ENCODE peak calls at places on chromosomes 1 and 21, in seven cellular contexts. R is esophagus muscularis mucosa; F is T-helper 2 cell; O is pancreas; N is stimulated activated CD4-positive, alpha-beta T cell treated with anti-CD3 and anti-CD28 coated beads, Interleukin-4, amount 100 ng/mL, for 48 hours; L is retina; X is iPS-NIHi11. Z is an unnamed sample.

GRCh38 chr1:24901791-24902470 is 28.1 kb downstream of the RUNX3 start:
- DNase-seq in R (no peak), F (no peak), O (peak; percentile 64), N (no peak), L (no peak), X (no peak), Z (no peak)

GRCh38 chr1:26799479-26800133 is 11.9 kb downstream of the PIGV start:
- DNase-seq in R (no peak), F (no peak), O (no peak), N (no peak), L (no peak), X (peak; percentile 28), Z (no peak)

GRCh38 chr1:45507893-45508292 is 7.8 kb downstream of the MMACHC start:
- DNase-seq in R (no peak), F (no peak), O (no peak), N (no peak), L (no peak), X (no peak), Z (no peak)

GRCh38 chr1:1979482-1980165 is 24.0 kb downstream of the CFAP74 start:
- DNase-seq in R (no peak), F (no peak), O (no peak), N (no peak), L (no peak), X (no peak), Z (no peak)

GRCh38 chr1:16372535-16373340 is 5.7 kb downstream of the SZRD1 start:
- DNase-seq in R (no peak), F (no peak), O (no peak), N (no peak), L (no peak), X (no peak), Z (no peak)

GRCh38 chr1:180151508-180151907 is 3.2 kb upstream of the QSOX1 start:
- DNase-seq in R (no peak), F (no peak), O (no peak), N (no peak), L (no peak), X (no peak), Z (no peak)

GRCh38 chr1:176801553-176802020 is 338.6 kb downstream of the PAPPA2 start:
- DNase-seq in R (no peak), F (no peak), O (no peak), N (no peak), L (peak; percentile 50), X (no peak), Z (no peak)

GRCh38 chr1:92543131-92544055 is 56.7 kb upstream of the GFI1 start:
- DNase-seq in R (no peak), F (no peak), O (no peak), N (no peak), L (no peak), X (no peak), Z (no peak)

GRCh38 chr1:208036177-208036808 is 125.4 kb upstream of the CD34 start:
- DNase-seq in R (no peak), F (no peak), O (no peak), N (no peak), L (no peak), X (peak; percentile 59), Z (no peak)

GRCh38 chr1:230163205-230163604 is 96.2 kb downstream of the GALNT2 start:
- DNase-seq in R (no peak), F (no peak), O (no peak), N (no peak), L (no peak), X (no peak), Z (no peak)

GRCh38 chr1:18630511-18631495 is at the start of gene PAX7:
- DNase-seq in R (no peak), F (no peak), O (no peak), N (no peak), L (peak; percentile 75), X (peak; percentile 76), Z (no peak)

GRCh38 chr1:2594001-2594640 is 7.5 kb downstream of the PRXL2B start:
- DNase-seq in R (no peak), F (no peak), O (peak; percentile 87), N (no peak), L (no peak), X (peak; percentile 11), Z (no peak)

GRCh38 chr1:29786195-29786594 is 549.9 kb downstream of the PTPRU start:
- DNase-seq in R (no peak), F (no peak), O (no peak), N (no peak), L (no peak), X (no peak), Z (no peak)

GRCh38 chr1:210558302-210558701 is 229.6 kb downstream of the HHAT start:
- DNase-seq in R (no peak), F (no peak), O (peak; percentile 84), N (no peak), L (no peak), X (no peak), Z (no peak)

GRCh38 chr1:100188617-100189016 is 10.6 kb upstream of the LRRC39 start:
- DNase-seq in R (no peak), F (no peak), O (no peak), N (no peak), L (peak; percentile 8), X (peak; percentile 41), Z (no peak)

GRCh38 chr21:40640427-40640826 is 206.5 kb downstream of the DSCAM start:
- DNase-seq in R (no peak), F (no peak), O (no peak), N (no peak), L (peak; percentile 53), X (no peak), Z (no peak)

GRCh38 chr1:216824511-216824910 is 101.3 kb upstream of the ESRRG start:
- DNase-seq in R (no peak), F (no peak), O (no peak), N (no peak), L (no peak), X (no peak), Z (no peak)

GRCh38 chr1:52842643-52843310 is at the start of gene ZYG11A:
- DNase-seq in R (no peak), F (peak; percentile 45), O (peak; percentile 64), N (peak; percentile 71), L (peak; percentile 85), X (peak; percentile 88), Z (no peak)

GRCh38 chr1:231199868-231200267 is 38.0 kb downstream of the TRIM67 start:
- DNase-seq in R (no peak), F (no peak), O (no peak), N (no peak), L (no peak), X (no peak), Z (no peak)

GRCh38 chr21:42456457-42456856 is 39.6 kb downstream of the RSPH1 start:
- DNase-seq in R (no peak), F (no peak), O (no peak), N (no peak), L (no peak), X (no peak), Z (no peak)

GRCh38 chr1:147292635-147293251 is 50.3 kb downstream of the CHD1L start:
- DNase-seq in R (no peak), F (no peak), O (no peak), N (no peak), L (no peak), X (no peak), Z (no peak)

GRCh38 chr1:53592521-53592982 is 133.4 kb downstream of the DMRTB1 start:
- DNase-seq in R (no peak), F (no peak), O (no peak), N (no peak), L (no peak), X (peak; percentile 69), Z (no peak)

GRCh38 chr21:43370091-43370658 is 56.8 kb downstream of the SIK1 start:
- DNase-seq in R (no peak), F (no peak), O (peak; percentile 32), N (no peak), L (no peak), X (no peak), Z (no peak)

GRCh38 chr1:36579049-36579448 is 96.3 kb upstream of the CSF3R start:
- DNase-seq in R (no peak), F (no peak), O (no peak), N (no peak), L (no peak), X (no peak), Z (no peak)

GRCh38 chr1:85607126-85607912 is 26.8 kb downstream of the CCN1 start:
- DNase-seq in R (no peak), F (no peak), O (no peak), N (no peak), L (no peak), X (peak; percentile 91), Z (no peak)

GRCh38 chr1:236172041-236172579 is 29.8 kb downstream of the GPR137B start:
- DNase-seq in R (no peak), F (no peak), O (no peak), N (no peak), L (no peak), X (no peak), Z (no peak)

GRCh38 chr1:86788300-86789206 is 84.2 kb downstream of the SH3GLB1 start:
- DNase-seq in R (no peak), F (no peak), O (no peak), N (no peak), L (no peak), X (no peak), Z (no peak)

GRCh38 chr1:214022229-214022791 is 34.5 kb downstream of the PROX1 start:
- DNase-seq in R (no peak), F (no peak), O (no peak), N (no peak), L (no peak), X (no peak), Z (no peak)

GRCh38 chr1:150560011-150560438 is 10.8 kb downstream of the ADAMTSL4 start:
- DNase-seq in R (no peak), F (peak; percentile 32), O (peak; percentile 89), N (no peak), L (peak; percentile 84), X (peak; percentile 83), Z (no peak)

GRCh38 chr21:43812139-43812821 is 22.9 kb downstream of the RRP1 start:
- DNase-seq in R (no peak), F (no peak), O (peak; percentile 57), N (no peak), L (no peak), X (no peak), Z (no peak)

GRCh38 chr1:69976896-69977295 is 228.5 kb downstream of the LRRC40 start:
- DNase-seq in R (no peak), F (no peak), O (no peak), N (no peak), L (no peak), X (no peak), Z (no peak)

GRCh38 chr1:215824245-215824644 is 257.1 kb downstream of the KCTD3 start:
- DNase-seq in R (no peak), F (no peak), O (no peak), N (no peak), L (no peak), X (peak; percentile 28), Z (no peak)

GRCh38 chr1:216456682-216457081 is 33.4 kb upstream of the USH2A start:
- DNase-seq in R (no peak), F (no peak), O (no peak), N (no peak), L (peak; percentile 9), X (peak; percentile 32), Z (no peak)

GRCh38 chr1:201463071-201463552 is 5.9 kb downstream of the PHLDA3 start:
- DNase-seq in R (no peak), F (no peak), O (no peak), N (no peak), L (no peak), X (no peak), Z (no peak)

GRCh38 chr1:229597877-229598276 is 28.0 kb downstream of the TAF5L start:
- DNase-seq in R (no peak), F (no peak), O (no peak), N (no peak), L (no peak), X (no peak), Z (no peak)

Z was measured in cortex of kidney.